ENCODE peak calls at places on chromosomes 12 and 14, in four cellular contexts. F, N, U and G are unnamed samples.

GRCh38 chr14:100201701-100202100 is 37.2 kb upstream of the YY1 start:
- DNase-seq in F (no peak), N (no peak), U (no peak), G (no peak)

GRCh38 chr12:85155791-85156190 is 119.6 kb downstream of the LRRIQ1 start:
- DNase-seq in F (no peak), N (no peak), U (no peak), G (no peak)

GRCh38 chr12:15979096-15980091 is 68.3 kb downstream of the DERA start:
- DNase-seq in F (peak; percentile 2), N (no peak), U (no peak), G (no peak)

GRCh38 chr12:52360663-52361271 is 6.5 kb downstream of the KRT85 start:
- DNase-seq in F (no peak), N (no peak), U (no peak), G (no peak)

GRCh38 chr12:97575792-97576191 is 113.2 kb downstream of the RMST start:
- DNase-seq in F (no peak), N (no peak), U (no peak), G (no peak)

GRCh38 chr12:19454837-19455236 is 15.5 kb downstream of the AEBP2 start:
- DNase-seq in F (no peak), N (no peak), U (no peak), G (no peak)

GRCh38 chr14:75445958-75446357 is 18.1 kb downstream of the JDP2 start:
- DNase-seq in F (no peak), N (no peak), U (no peak), G (no peak)

GRCh38 chr12:41103614-41104013 is 84.5 kb upstream of the PDZRN4 start:
- DNase-seq in F (no peak), N (no peak), U (no peak), G (no peak)

GRCh38 chr12:50082644-50083043 is 2.5 kb upstream of the SMARCD1 start:
- DNase-seq in F (no peak), N (no peak), U (no peak), G (no peak)

GRCh38 chr12:52244615-52244994 is 11.6 kb downstream of the KRT7 start:
- DNase-seq in F (no peak), N (no peak), U (no peak), G (no peak)

GRCh38 chr14:41476526-41476925 is 130.2 kb upstream of the LRFN5 start:
- DNase-seq in F (no peak), N (no peak), U (no peak), G (no peak)